ENCODE peak calls at places on chromosomes 1 and 21, in four cellular contexts. One of them, this sample, is unnamed.

GRCh38 chr1:114154146-114154962 is 685 bp upstream of the SYT6 start:
- DNase-seq in GM12891: no peak
- DNase-seq in K562: peak
- DNase-seq in GM12878: no peak
- DNase-seq in this sample: no peak

GRCh38 chr1:115134231-115134630 is 44.9 kb upstream of the TSPAN2 start:
- DNase-seq in GM12891: no peak
- DNase-seq in K562: no peak
- DNase-seq in GM12878: no peak
- DNase-seq in this sample: no peak

GRCh38 chr1:60848583-60849188 is 233.7 kb upstream of the NFIA start:
- DNase-seq in GM12891: no peak
- DNase-seq in K562: no peak
- DNase-seq in GM12878: no peak
- DNase-seq in this sample: no peak

GRCh38 chr1:205567716-205568115 is 63.2 kb downstream of the CDK18 start:
- DNase-seq in GM12891: no peak
- DNase-seq in K562: no peak
- DNase-seq in GM12878: no peak
- DNase-seq in this sample: no peak

GRCh38 chr1:112935474-112936289 is 20.3 kb downstream of the SLC16A1 start:
- DNase-seq in GM12891: no peak
- DNase-seq in K562: no peak
- DNase-seq in GM12878: no peak
- DNase-seq in this sample: no peak

GRCh38 chr21:26140185-26140584 is 30.4 kb downstream of the APP start:
- DNase-seq in GM12891: no peak
- DNase-seq in K562: no peak
- DNase-seq in GM12878: no peak
- DNase-seq in this sample: peak

GRCh38 chr1:98201640-98202039 is 280.8 kb upstream of the DPYD start:
- DNase-seq in GM12891: no peak
- DNase-seq in K562: no peak
- DNase-seq in GM12878: no peak
- DNase-seq in this sample: no peak

GRCh38 chr1:192527950-192528349 is 47.6 kb upstream of the RGS1 start:
- DNase-seq in GM12891: no peak
- DNase-seq in K562: no peak
- DNase-seq in GM12878: no peak
- DNase-seq in this sample: no peak

GRCh38 chr1:200923607-200924006 is 28.9 kb downstream of the INAVA start:
- DNase-seq in GM12891: no peak
- DNase-seq in K562: no peak
- DNase-seq in GM12878: no peak
- DNase-seq in this sample: no peak

GRCh38 chr1:223534677-223535076 is 130.8 kb downstream of the CAPN8 start:
- DNase-seq in GM12891: no peak
- DNase-seq in K562: no peak
- DNase-seq in GM12878: no peak
- DNase-seq in this sample: no peak

DNA sequence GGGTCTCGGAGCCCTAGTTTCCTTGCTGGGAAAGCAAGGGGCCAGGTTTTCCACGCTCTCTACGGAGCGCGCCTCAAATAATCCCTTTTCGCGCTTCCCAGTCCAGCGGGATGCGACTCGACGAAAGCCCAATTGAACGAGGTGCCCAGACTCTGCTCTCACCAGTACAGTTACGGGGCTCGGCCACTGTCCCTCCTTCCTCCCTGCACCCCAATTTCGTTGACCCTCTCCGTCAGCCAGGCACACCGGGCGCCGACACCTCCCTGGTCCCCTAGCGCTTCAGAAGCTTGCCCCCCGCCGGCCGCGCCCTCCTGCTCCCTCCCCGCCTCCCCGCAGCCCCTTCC is 387 bp downstream of the SEMA6C start:
- DNase-seq in GM12891: no peak
- DNase-seq in K562: no peak
- DNase-seq in GM12878: no peak
- DNase-seq in this sample: no peak
- TF ChIP-seq SPI1 in GM12891: no peak
- TF ChIP-seq SPI1 in K562: no peak
- TF ChIP-seq SPI1 in GM12878: no peak
- TF ChIP-seq SPI1 in this sample: no peak

GRCh38 chr1:23521588-23521987 is 9.4 kb downstream of the E2F2 start:
- DNase-seq in GM12891: no peak
- DNase-seq in K562: peak
- DNase-seq in GM12878: no peak
- DNase-seq in this sample: no peak
- TF ChIP-seq SPI1 in GM12891: no peak
- TF ChIP-seq SPI1 in K562: no peak
- TF ChIP-seq SPI1 in GM12878: no peak
- TF ChIP-seq SPI1 in this sample: no peak

GRCh38 chr1:39917825-39918224 is 16.1 kb upstream of the MYCL start:
- DNase-seq in GM12891: no peak
- DNase-seq in K562: no peak
- DNase-seq in GM12878: no peak
- DNase-seq in this sample: no peak

GRCh38 chr1:39915499-39916129 is 13.9 kb upstream of the MYCL start:
- DNase-seq in GM12891: no peak
- DNase-seq in K562: no peak
- DNase-seq in GM12878: no peak
- DNase-seq in this sample: no peak

GRCh38 chr1:39922139-39922757 is 20.5 kb upstream of the MYCL start:
- DNase-seq in GM12891: no peak
- DNase-seq in K562: no peak
- DNase-seq in GM12878: no peak
- DNase-seq in this sample: no peak

GRCh38 chr1:39919545-39919944 is 17.8 kb upstream of the MYCL start:
- DNase-seq in GM12891: peak
- DNase-seq in K562: peak
- DNase-seq in GM12878: peak
- DNase-seq in this sample: no peak
- TF ChIP-seq SPI1 in GM12891: no peak
- TF ChIP-seq SPI1 in K562: no peak
- TF ChIP-seq SPI1 in GM12878: no peak
- TF ChIP-seq SPI1 in this sample: no peak

GRCh38 chr1:52727956-52728656 is 1.9 kb downstream of the ZYG11B start:
- DNase-seq in GM12891: no peak
- DNase-seq in K562: no peak
- DNase-seq in GM12878: no peak
- DNase-seq in this sample: no peak
- TF ChIP-seq SPI1 in GM12891: no peak
- TF ChIP-seq SPI1 in K562: no peak
- TF ChIP-seq SPI1 in GM12878: no peak
- TF ChIP-seq SPI1 in this sample: no peak

This sample was measured in HL-60.